ENCODE peak calls at places on chromosomes 7 and 10, in eight cellular contexts. W, B, S, U, X, Q, G and H are unnamed samples.

GRCh38 chr10:52756295-52756694 is 16.3 kb downstream of the MBL2 start:
- DNase-seq in S (no peak), W (no peak), X (no peak), Q (no peak), G (no peak), B (no peak), U (no peak), H (no peak)

GRCh38 chr10:70378122-70378521 is 4.3 kb downstream of the LRRC20 start:
- DNase-seq in G (no peak), X (peak; percentile 95), B (peak; percentile 20), U (no peak), S (no peak), W (no peak), Q (peak; percentile 81), H (no peak)

GRCh38 chr10:6912424-6912823 is 332.3 kb upstream of the PRKCQ start:
- DNase-seq in X (peak; percentile 15), Q (peak; percentile 48), G (no peak), U (no peak), B (peak; percentile 18), S (no peak), W (no peak), H (no peak)

GRCh38 chr10:114714281-114714741 is 56.2 kb upstream of the ABLIM1 start:
- DNase-seq in W (peak; percentile 52), S (peak; percentile 25), X (peak; percentile 98), G (no peak), Q (peak; percentile 81), B (peak; percentile 19), U (no peak), H (no peak)

GRCh38 chr7:132548489-132549078 is 27.7 kb downstream of the PLXNA4 start:
- DNase-seq in S (no peak), U (no peak), Q (no peak), G (no peak), B (no peak), W (no peak), X (peak; percentile 33), H (no peak)

GRCh38 chr7:52749880-52750279 is 285.6 kb upstream of the POM121L12 start:
- DNase-seq in S (no peak), Q (no peak), X (no peak), W (no peak), G (no peak), U (no peak), B (no peak), H (no peak)

GRCh38 chr10:67259319-67259929 is 333.6 kb downstream of the LRRTM3 start:
- DNase-seq in G (no peak), X (no peak), B (no peak), S (no peak), U (no peak), W (no peak), Q (no peak), H (no peak)

GRCh38 chr7:151813997-151814396 is 62.9 kb downstream of the PRKAG2 start:
- DNase-seq in U (no peak), B (no peak), S (no peak), Q (no peak), X (peak; percentile 17), W (no peak), G (no peak), H (peak; percentile 13)

GRCh38 chr10:14327535-14327934 is 3.2 kb downstream of the FRMD4A start:
- DNase-seq in S (no peak), B (no peak), W (no peak), U (no peak), X (no peak), Q (no peak), G (no peak), H (no peak)

GRCh38 chr7:91945476-91945875 is 4.8 kb downstream of the AKAP9 start:
- DNase-seq in G (no peak), B (no peak), S (no peak), X (peak; percentile 75), W (no peak), Q (peak; percentile 74), U (no peak), H (no peak)

GRCh38 chr10:29622382-29622885 is 12.3 kb downstream of the SVIL start:
- DNase-seq in X (no peak), W (peak; percentile 9), B (no peak), Q (no peak), G (no peak), S (no peak), U (no peak), H (no peak)

GRCh38 chr10:49615213-49615612 is 1.4 kb downstream of the CHAT start:
- DNase-seq in G (no peak), Q (no peak), W (no peak), B (no peak), U (peak; percentile 49), X (no peak), S (no peak), H (peak; percentile 34)

GRCh38 chr7:16926283-16926682 is 44.5 kb upstream of the AGR3 start:
- DNase-seq in W (no peak), S (peak; percentile 62), B (no peak), X (peak; percentile 54), G (no peak), Q (peak; percentile 62), U (no peak), H (peak; percentile 65)

DNA sequence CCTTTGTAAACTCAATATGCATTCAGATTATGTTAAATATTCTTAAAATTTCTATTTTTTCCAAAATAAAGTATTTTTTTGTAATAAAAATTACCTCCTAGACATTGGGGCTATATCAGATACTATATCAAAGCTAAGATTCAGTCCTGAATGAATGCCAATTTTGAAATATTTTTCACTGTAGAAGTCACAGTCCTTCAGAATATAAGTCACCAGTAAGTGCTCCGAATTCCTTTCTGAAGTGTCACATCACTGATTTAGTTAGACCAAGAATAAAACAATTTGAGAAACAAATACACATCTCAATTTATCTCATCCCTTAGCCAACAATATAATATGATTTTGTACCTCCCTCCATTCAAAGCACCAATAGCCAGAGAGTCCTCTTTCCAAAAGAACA is 33.9 kb upstream of the GSAP start:
- DNase-seq in W (no peak), S (no peak), B (no peak), X (peak; percentile 54), G (no peak), Q (no peak), U (no peak), H (no peak)
- TF ChIP-seq POLR2A in W (no peak), S (no peak), B (no peak), X (no peak), G (no peak), Q (no peak), U (no peak), H (no peak)

GRCh38 chr10:34609287-34609940 is 205.7 kb downstream of the PARD3 start:
- DNase-seq in U (no peak), X (no peak), Q (no peak), W (no peak), G (no peak), S (no peak), B (no peak), H (no peak)

GRCh38 chr10:34615770-34616169 is 199.3 kb downstream of the PARD3 start:
- DNase-seq in X (peak; percentile 30), G (no peak), B (no peak), W (no peak), Q (no peak), S (no peak), U (no peak), H (no peak)

GRCh38 chr10:34612446-34612845 is 202.7 kb downstream of the PARD3 start:
- DNase-seq in Q (no peak), U (no peak), S (no peak), G (no peak), B (no peak), X (no peak), W (no peak), H (no peak)

GRCh38 chr10:34612938-34613337 is 202.2 kb downstream of the PARD3 start:
- DNase-seq in W (no peak), G (no peak), S (no peak), Q (no peak), U (no peak), X (no peak), B (no peak), H (no peak)

DNA sequence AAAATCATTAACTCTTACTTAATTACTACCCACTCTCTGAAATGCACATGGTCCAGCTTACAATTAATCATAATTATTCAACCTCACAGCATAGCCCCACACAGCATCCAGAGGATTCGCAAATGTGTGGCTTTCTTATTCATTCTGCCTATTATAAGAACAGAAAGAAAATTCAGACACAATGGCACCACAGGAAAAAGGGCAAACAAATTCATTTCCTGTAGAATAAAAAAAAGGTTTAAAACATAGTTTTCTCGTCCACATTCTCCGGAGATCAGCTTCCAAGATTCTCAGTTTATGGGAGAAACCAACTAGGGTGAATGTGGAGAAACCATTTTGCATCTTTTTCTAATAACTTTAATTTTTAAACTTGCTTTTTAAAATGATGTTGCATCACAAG is 201.6 kb downstream of the PARD3 start:
- DNase-seq in S (no peak), B (no peak), G (no peak), X (no peak), Q (no peak), W (no peak), U (no peak), H (no peak)
- H3K27ac ChIP-seq in S (no peak overlapping the region), B (no peak overlapping the region), G (no peak overlapping the region), X (no peak overlapping the region), Q (no peak overlapping the region), W (no peak overlapping the region), U (no peak overlapping the region), H (no peak overlapping the region)

GRCh38 chr7:23533160-23533559 is 1.4 kb upstream of the TRA2A start:
- DNase-seq in W (no peak), B (no peak), U (no peak), Q (no peak), X (no peak), G (no peak), S (no peak), H (no peak)

GRCh38 chr7:23531794-23532489 is at the start of gene TRA2A:
- DNase-seq in S (peak; percentile 98), U (peak; percentile 99), B (peak; percentile 98), Q (peak; percentile 96), X (peak; percentile 92), W (peak; percentile 99), G (peak; percentile 98), H (peak; percentile 98)

GRCh38 chr7:23529262-23529859 is 2.4 kb downstream of the TRA2A start:
- DNase-seq in U (no peak), B (no peak), G (no peak), S (no peak), X (no peak), Q (no peak), W (no peak), H (no peak)

GRCh38 chr7:23530355-23530754 is 1.4 kb downstream of the TRA2A start:
- DNase-seq in B (no peak), Q (peak; percentile 47), U (no peak), S (peak; percentile 27), W (no peak), X (peak; percentile 31), G (no peak), H (no peak)

GRCh38 chr7:23530901-23531793 is 634 bp downstream of the TRA2A start:
- DNase-seq in Q (peak; percentile 70), X (peak; percentile 59), U (peak; percentile 91), S (peak; percentile 67), W (peak; percentile 48), B (peak; percentile 60), G (peak; percentile 63), H (peak; percentile 55)
- TF ChIP-seq POLR2A in Q (no peak), X (no peak), U (no peak), S (no peak), W (no peak), B (no peak), G (no peak), H (no peak)

DNA sequence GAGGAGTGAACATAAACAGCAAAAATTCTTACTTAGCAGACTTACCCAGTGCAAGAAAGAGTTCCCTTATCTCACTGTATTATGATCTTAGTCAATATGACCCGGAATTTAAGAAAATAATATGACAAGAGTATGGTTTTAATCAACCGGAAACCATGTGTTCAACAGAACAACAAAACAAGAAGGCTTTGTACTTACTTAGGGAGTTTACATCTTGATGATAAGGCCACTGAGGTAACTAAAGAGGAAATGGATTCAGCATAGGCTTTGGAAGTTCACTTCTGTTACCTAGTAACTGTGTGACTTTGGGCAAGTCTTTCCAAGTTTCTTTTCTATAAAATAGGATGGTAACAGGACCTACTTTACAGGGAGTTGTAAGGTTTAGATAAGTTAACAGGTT is 7.4 kb upstream of the FAS start:
- DNase-seq in B (no peak), Q (no peak), W (no peak), S (no peak), X (peak; percentile 35), G (no peak), U (no peak), H (no peak)
- H3K27ac ChIP-seq in B (peak overlapping the region; percentile 58), Q (no peak overlapping the region), W (peak overlapping the region; percentile 84), S (no peak overlapping the region), X (no peak overlapping the region), G (no peak overlapping the region), U (peak overlapping the region; percentile 45), H (peak overlapping the region; percentile 11)